ENCODE peak calls at places on chromosome 19, in four cellular contexts. J is uterus; A is CD8-positive, alpha-beta memory T cell; R is CD8-positive, alpha-beta T cell. K is an unnamed sample.

GRCh38 chr19:35991731-35992450 is 3.1 kb upstream of the SDHAF1 start:
- DNase-seq in J (no peak), A (no peak), R (no peak), K (no peak)

GRCh38 chr19:28567834-28568233 is 645.1 kb downstream of the UQCRFS1 start:
- DNase-seq in R (no peak), A (no peak), J (no peak), K (no peak)

GRCh38 chr19:46791944-46792343 is 3.5 kb upstream of the SLC1A5 start:
- DNase-seq in R (no peak), A (peak; percentile 12), J (no peak), K (no peak)

GRCh38 chr19:45098521-45099464 is 5.8 kb downstream of the PPP1R37 start:
- DNase-seq in A (no peak), R (no peak), J (no peak), K (no peak)

GRCh38 chr19:29445246-29445645 is 80.5 kb upstream of the VSTM2B start:
- DNase-seq in R (no peak), J (no peak), A (no peak), K (no peak)

GRCh38 chr19:862529-863304 is 3.3 kb downstream of the CFD start:
- DNase-seq in J (peak; percentile 53), A (peak; percentile 76), R (peak; percentile 77), K (peak; percentile 89)

GRCh38 chr19:10118960-10119359 is 739 bp downstream of the EIF3G start:
- DNase-seq in J (no peak), A (no peak), R (no peak), K (no peak)

GRCh38 chr19:17944301-17944700 is 11.5 kb downstream of the CCDC124 start:
- DNase-seq in R (no peak), J (peak; percentile 40), A (no peak), K (no peak)

GRCh38 chr19:16470911-16471811 is 609 bp downstream of the EPS15L1 start:
- DNase-seq in J (no peak), A (peak; percentile 1), R (no peak), K (peak; percentile 82)

GRCh38 chr19:15195381-15195964 is 5.3 kb downstream of the NOTCH3 start:
- DNase-seq in R (no peak), J (peak; percentile 53), A (no peak), K (peak; percentile 88)

GRCh38 chr19:2434721-2435265 is 7.4 kb upstream of the TIMM13 start:
- DNase-seq in J (no peak), R (no peak), A (no peak), K (peak; percentile 40)

GRCh38 chr19:812049-812816 is 9.5 kb downstream of the PLPPR3 start:
- DNase-seq in J (no peak), A (no peak), R (no peak), K (no peak)

GRCh38 chr19:40005670-40006272 is 8.9 kb downstream of the ZNF546 start:
- DNase-seq in J (no peak), A (no peak), R (no peak), K (no peak)

GRCh38 chr19:28841531-28841930 is 371.4 kb downstream of the UQCRFS1 start:
- DNase-seq in R (no peak), J (no peak), A (no peak), K (no peak)

GRCh38 chr19:31113250-31113685 is 236.0 kb downstream of the TSHZ3 start:
- DNase-seq in J (no peak), A (no peak), R (no peak), K (no peak)

GRCh38 chr19:46714523-46715106 is 2.3 kb downstream of the PRKD2 start:
- DNase-seq in J (no peak), A (no peak), R (peak; percentile 31), K (peak; percentile 40)

GRCh38 chr19:2261438-2262172 is 5.4 kb upstream of the JSRP1 start:
- DNase-seq in R (no peak), J (no peak), A (no peak), K (no peak)

GRCh38 chr19:7995756-7996155 is 9.7 kb downstream of the ELAVL1 start:
- DNase-seq in A (no peak), J (no peak), R (no peak), K (no peak)

GRCh38 chr19:10815969-10816635 is 19.9 kb downstream of the TMED1 start:
- DNase-seq in R (no peak), J (no peak), A (no peak), K (no peak)

GRCh38 chr19:42297034-42297433 is 4.9 kb upstream of the PRR19 start:
- DNase-seq in J (no peak), R (no peak), A (no peak), K (no peak)

GRCh38 chr19:46489445-46490272 is 6.0 kb downstream of the PNMA8B start:
- DNase-seq in R (no peak), J (peak; percentile 42), A (no peak), K (peak; percentile 83)

GRCh38 chr19:45496349-45496953 is 396 bp downstream of the RTN2 start:
- DNase-seq in R (no peak), J (peak; percentile 47), A (no peak), K (peak; percentile 85)

GRCh38 chr19:8517551-8518442 is 3.8 kb upstream of the ZNF414 start:
- DNase-seq in R (peak; percentile 24), A (peak; percentile 47), J (no peak), K (no peak)

GRCh38 chr19:4375620-4376228 is 24.6 kb downstream of the SH3GL1 start:
- DNase-seq in R (no peak), J (peak; percentile 54), A (no peak), K (peak; percentile 88)
- H3K4me1 ChIP-seq in R (peaks cover 54% of the 10 kb centered on the region), J (peaks cover 22% of the 10 kb centered on the region), A (peaks cover 68% of the 10 kb centered on the region), K (no peaks in the 10 kb centered on the region)

DNA sequence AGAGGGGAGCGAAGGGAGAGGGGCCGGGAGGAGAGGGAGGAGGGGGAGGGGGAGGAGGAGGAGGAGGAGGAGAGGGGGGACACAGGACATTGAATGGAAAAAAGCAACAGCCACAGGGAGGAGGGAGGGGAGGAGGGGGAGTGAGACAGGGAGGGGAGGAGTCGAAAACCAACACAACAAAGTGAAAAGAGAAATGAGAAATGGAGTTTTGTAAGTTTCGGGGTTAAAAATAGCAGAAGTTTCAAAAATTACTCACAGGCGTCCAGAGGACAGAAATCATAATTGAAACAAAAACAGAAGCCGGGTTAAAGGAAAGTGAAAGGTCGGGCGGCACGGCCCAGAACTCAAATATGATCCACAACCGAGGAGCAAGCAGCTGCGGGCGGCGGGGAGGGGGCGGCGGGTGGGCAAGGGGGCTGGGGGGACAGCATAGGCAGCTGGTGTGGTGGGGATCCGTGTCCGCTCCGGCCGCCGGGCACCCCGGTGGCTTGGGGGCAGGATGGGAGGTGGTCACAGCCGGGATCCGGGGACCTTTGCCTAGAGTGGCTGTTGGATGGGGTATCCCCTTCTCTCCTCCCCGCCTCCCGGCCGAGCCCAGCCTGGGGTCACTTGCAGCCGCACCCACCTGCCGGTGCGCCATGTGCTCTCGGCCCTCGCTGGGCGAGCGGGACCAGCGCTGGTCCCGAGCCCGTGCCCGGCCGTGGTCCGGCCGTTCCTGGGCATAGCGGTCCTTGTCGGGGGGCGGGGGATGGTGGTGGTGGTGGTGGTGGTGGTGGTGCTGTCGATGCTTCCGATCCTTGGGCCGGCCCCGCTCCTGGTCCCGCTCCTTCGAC is 58.1 kb downstream of the IER2 start:
- DNase-seq in R (peak; percentile 13), J (peak; percentile 79), A (no peak), K (no peak)
- H3K4me3 ChIP-seq in R (peak overlapping the region; percentile 52), J (peak overlapping the region; percentile 37), A (peak overlapping the region; percentile 59), K (peak overlapping the region; percentile 8)

GRCh38 chr19:38670921-38671398 is 23.5 kb downstream of the ACTN4 start:
- DNase-seq in J (no peak), R (no peak), A (no peak), K (peak; percentile 34)
- H3K4me1 ChIP-seq in J (peaks cover 4% of the 10 kb centered on the region), R (peaks cover 45% of the 10 kb centered on the region), A (peaks cover 68% of the 10 kb centered on the region), K (peaks cover 2% of the 10 kb centered on the region)

GRCh38 chr19:48319647-48320537 is 5.5 kb upstream of the EMP3 start:
- DNase-seq in A (peak; percentile 75), R (peak; percentile 59), J (peak; percentile 79), K (peak; percentile 90)
- H3K4me3 ChIP-seq in A (no peak overlapping the region), R (no peak overlapping the region), J (no peak overlapping the region), K (no peak overlapping the region)

GRCh38 chr19:49470615-49470978 is 3.4 kb upstream of the FLT3LG start:
- DNase-seq in J (no peak), R (no peak), A (no peak), K (no peak)

GRCh38 chr19:49468746-49469447 is 5.1 kb upstream of the FLT3LG start:
- DNase-seq in A (peak; percentile 87), R (peak; percentile 82), J (peak; percentile 84), K (peak; percentile 89)

GRCh38 chr19:49465371-49465770 is 8.6 kb upstream of the FLT3LG start:
- DNase-seq in A (no peak), R (no peak), J (no peak), K (no peak)

GRCh38 chr19:49469828-49470614 is 4.0 kb upstream of the FLT3LG start:
- DNase-seq in J (no peak), A (peak; percentile 74), R (peak; percentile 64), K (peak; percentile 61)

DNA sequence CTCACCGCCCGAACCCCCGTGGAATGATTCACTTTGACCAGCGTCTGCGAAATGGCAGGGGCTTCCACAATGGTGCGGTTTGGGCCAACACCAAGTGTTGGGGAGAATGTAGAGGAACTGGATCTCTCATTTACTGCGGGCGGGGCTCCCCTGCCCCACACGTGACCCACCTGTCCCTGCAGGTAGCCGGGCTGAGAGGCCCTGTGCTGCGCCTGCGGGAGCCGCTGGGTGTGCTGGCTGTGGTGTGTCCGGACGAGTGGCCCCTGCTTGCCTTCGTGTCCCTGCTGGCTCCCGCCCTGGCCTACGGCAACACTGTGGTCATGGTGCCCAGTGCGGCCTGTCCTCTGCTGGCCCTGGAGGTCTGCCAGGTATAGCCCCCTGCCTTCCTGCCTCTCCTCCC is 5.8 kb upstream of the FLT3LG start:
- DNase-seq in R (no peak), A (no peak), J (no peak), K (no peak)
- H3K4me1 ChIP-seq in R (peaks cover 48% of the 10 kb centered on the region), A (peaks cover 58% of the 10 kb centered on the region), J (no peaks in the 10 kb centered on the region), K (no peaks in the 10 kb centered on the region)

GRCh38 chr19:12350890-12351197 is 14.6 kb downstream of the ZNF442 start:
- DNase-seq in R (no peak), J (no peak), A (no peak), K (no peak)
- H3K4me3 ChIP-seq in R (no peak overlapping the region), J (no peak overlapping the region), A (no peak overlapping the region), K (no peak overlapping the region)

GRCh38 chr19:4059493-4059880 is 7.2 kb downstream of the ZBTB7A start:
- DNase-seq in J (no peak), A (peak; percentile 45), R (no peak), K (no peak)
- H3K4me1 ChIP-seq in J (peaks cover 11% of the 10 kb centered on the region), A (peaks cover 52% of the 10 kb centered on the region), R (peaks cover 68% of the 10 kb centered on the region), K (no peaks in the 10 kb centered on the region)

DNA sequence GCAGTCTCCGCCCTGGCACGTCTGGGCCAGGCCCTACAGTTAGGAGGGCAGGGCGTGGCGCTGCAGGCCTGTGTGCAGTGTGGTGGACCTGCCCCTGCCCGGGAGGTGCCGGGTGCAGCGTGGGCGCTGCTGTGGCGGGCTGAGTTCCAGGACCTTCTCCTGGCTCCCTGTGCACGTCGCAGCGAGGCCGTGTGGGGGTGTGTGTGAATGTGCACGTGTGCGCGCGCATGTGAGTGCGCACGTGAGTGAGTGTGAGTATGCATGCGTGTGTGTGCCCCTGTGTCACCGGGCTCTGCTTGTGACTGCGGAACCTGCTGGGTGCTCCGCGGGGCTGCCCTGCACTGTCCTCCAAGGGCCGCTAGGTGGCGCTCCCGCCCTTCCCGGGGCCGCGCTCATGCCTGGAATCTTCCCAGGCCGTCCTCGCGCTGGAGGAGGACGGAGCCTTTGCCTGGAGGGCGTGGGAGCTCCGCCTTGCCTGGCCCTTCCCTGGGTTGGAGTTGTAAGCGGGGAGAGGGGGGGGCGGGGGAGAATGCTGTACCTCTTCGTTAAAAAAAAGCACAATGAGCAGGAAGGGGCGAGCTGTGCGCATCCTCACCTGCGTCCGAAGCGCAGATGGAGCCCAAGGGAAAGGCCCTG is 79.3 kb downstream of the KDM4B start:
- DNase-seq in R (peak; percentile 30), A (peak; percentile 39), J (peak; percentile 80), K (peak; percentile 86)
- H3K4me3 ChIP-seq in R (no peak overlapping the region), A (no peak overlapping the region), J (no peak overlapping the region), K (no peak overlapping the region)

K was measured in aorta.